ENCODE peak calls at places on chromosomes 1 and 21, in seven cellular contexts. Z, C, O, B, M, D and L are unnamed samples.

GRCh38 chr21:31336739-31337040 is 7.4 kb downstream of the TIAM1 start:
- DNase-seq in B (no peak), O (no peak), Z (no peak), M (no peak), C (no peak), D (no peak), L (no peak)

GRCh38 chr1:38962560-38962959 is 20.9 kb upstream of the RHBDL2 start:
- DNase-seq in D (no peak), O (no peak), Z (no peak), C (no peak), B (no peak), M (no peak), L (no peak)

GRCh38 chr21:29430581-29430980 is 131.9 kb downstream of the BACH1 start:
- DNase-seq in D (no peak), M (no peak), B (no peak), C (no peak), O (no peak), Z (peak), L (no peak)

GRCh38 chr1:20371411-20371810 is 80.7 kb downstream of the VWA5B1 start:
- DNase-seq in D (peak), B (peak), Z (no peak), O (no peak), C (peak), M (no peak), L (no peak)

GRCh38 chr1:87914396-87914795 is 585.7 kb downstream of the LMO4 start:
- DNase-seq in O (no peak), Z (no peak), C (no peak), D (no peak), B (no peak), M (no peak), L (no peak)

GRCh38 chr1:113872219-113872934 is 865 bp upstream of the PTPN22 start:
- DNase-seq in O (no peak), C (no peak), B (no peak), Z (no peak), M (no peak), D (no peak), L (no peak)

GRCh38 chr1:234154320-234155251 is 218.7 kb upstream of the COA6 start:
- DNase-seq in O (no peak), D (peak), M (no peak), C (peak), Z (peak), B (peak), L (peak)

GRCh38 chr1:228415853-228416216 is 826 bp downstream of the TRIM17 start:
- DNase-seq in Z (no peak), O (peak), D (no peak), M (peak), C (no peak), B (no peak), L (no peak)

GRCh38 chr1:64532646-64533045 is 62.7 kb downstream of the CACHD1 start:
- DNase-seq in D (no peak), O (no peak), M (no peak), Z (no peak), B (no peak), C (no peak), L (no peak)

GRCh38 chr1:170664828-170665617 is 1.1 kb downstream of the PRRX1 start:
- DNase-seq in O (no peak), C (no peak), B (peak), M (no peak), D (no peak), Z (peak), L (no peak)

GRCh38 chr1:31587720-31588423 is 11.6 kb downstream of the TINAGL1 start:
- DNase-seq in D (peak), O (no peak), B (peak), C (peak), Z (peak), M (peak), L (no peak)

GRCh38 chr1:25516686-25517085 is 26.7 kb upstream of the LDLRAP1 start:
- DNase-seq in D (no peak), B (no peak), O (no peak), M (no peak), Z (no peak), C (no peak), L (no peak)

GRCh38 chr1:114135806-114136205 is 17.9 kb downstream of the SYT6 start:
- DNase-seq in C (no peak), B (no peak), M (no peak), Z (no peak), D (no peak), O (no peak), L (no peak)

GRCh38 chr1:156146749-156147405 is 6.5 kb upstream of the SEMA4A start:
- DNase-seq in C (no peak), D (no peak), O (peak), M (no peak), Z (no peak), B (no peak), L (no peak)

GRCh38 chr1:54413295-54413694 is 7.1 kb upstream of the SSBP3 start:
- DNase-seq in D (no peak), M (peak), O (peak), Z (peak), C (peak), B (no peak), L (no peak)

GRCh38 chr1:220875233-220875632 is 4.0 kb upstream of the HLX start:
- DNase-seq in B (no peak), M (no peak), Z (no peak), C (no peak), D (no peak), O (no peak), L (no peak)

GRCh38 chr1:117284408-117285215 is 73.9 kb upstream of the VTCN1 start:
- DNase-seq in D (peak), B (peak), C (peak), Z (peak), M (no peak), O (no peak), L (peak)

GRCh38 chr1:151294748-151295462 is 12.8 kb downstream of the ZNF687 start:
- DNase-seq in C (no peak), B (no peak), M (no peak), D (no peak), Z (peak), O (peak), L (no peak)

GRCh38 chr1:211511947-211512346 is 20.0 kb upstream of the RD3 start:
- DNase-seq in Z (no peak), O (no peak), B (no peak), M (no peak), C (no peak), D (no peak), L (no peak)

GRCh38 chr1:182917386-182917785 is 35.6 kb downstream of the SHCBP1L start:
- DNase-seq in C (no peak), D (no peak), B (no peak), O (no peak), Z (no peak), M (no peak), L (no peak)

GRCh38 chr1:245605480-245606156 is 450.8 kb downstream of the KIF26B start:
- DNase-seq in Z (peak), D (no peak), M (no peak), O (no peak), C (no peak), B (no peak), L (no peak)

GRCh38 chr21:40049031-40049958 is 182.1 kb downstream of the PCP4 start:
- DNase-seq in O (no peak), B (no peak), M (no peak), D (peak), Z (no peak), C (peak), L (no peak)

GRCh38 chr21:36806103-36806502 is 107.2 kb downstream of the SIM2 start:
- DNase-seq in C (no peak), Z (no peak), M (no peak), O (no peak), B (no peak), D (no peak), L (no peak)

GRCh38 chr1:159854693-159855192 is 7.7 kb downstream of the VSIG8 start:
- DNase-seq in D (peak), Z (peak), O (peak), B (peak), M (peak), C (peak), L (no peak)

GRCh38 chr1:9350011-9350907 is 57.6 kb downstream of the SPSB1 start:
- DNase-seq in Z (peak), M (no peak), B (no peak), D (no peak), O (no peak), C (no peak), L (no peak)

GRCh38 chr1:5551274-5551966 is 440.8 kb downstream of the NPHP4 start:
- DNase-seq in B (no peak), Z (no peak), M (no peak), C (peak), O (no peak), D (peak), L (no peak)

GRCh38 chr1:24796524-24796923 is 51.3 kb downstream of the CLIC4 start:
- DNase-seq in Z (no peak), M (no peak), O (no peak), C (no peak), D (no peak), B (no peak), L (no peak)

GRCh38 chr1:48619529-48619928 is 147.5 kb upstream of the SPATA6 start:
- DNase-seq in O (no peak), M (no peak), D (peak), Z (peak), C (no peak), B (no peak), L (peak)

GRCh38 chr1:160777486-160778089 is 18.4 kb upstream of the LY9 start:
- DNase-seq in M (peak), C (peak), D (peak), O (no peak), Z (peak), B (peak), L (peak)

GRCh38 chr1:183290628-183291027 is 104.6 kb downstream of the LAMC2 start:
- DNase-seq in M (no peak), B (no peak), O (no peak), Z (no peak), D (no peak), C (no peak), L (no peak)

GRCh38 chr1:201582261-201582951 is 43.5 kb downstream of the NAV1 start:
- DNase-seq in C (no peak), Z (no peak), O (no peak), M (no peak), D (no peak), B (no peak), L (no peak)

GRCh38 chr1:13605159-13605558 is 21.5 kb downstream of the PDPN start:
- DNase-seq in O (no peak), Z (no peak), M (no peak), D (no peak), C (no peak), B (no peak), L (no peak)